ENCODE peak calls at places on chromosomes 13 and 19, in five cellular contexts. L is dorsolateral prefrontal cortex, S is DND-41, B is Karpas-422, K is fibroblast of the aortic adventitia. Z is an unnamed sample.
A peak's percentile ranks its signal among the peaks of the same experiment; 100 is the strongest.

GRCh38 chr19:4669723-4670480 is at the start of gene MYDGF:
- DNase-seq in B (peak; percentile 97), S (peak; percentile 94), K (peak; percentile 83), L (peak; percentile 91), Z (peak; percentile 78)

GRCh38 chr13:29556742-29557141 is 38.7 kb downstream of the SLC7A1 start:
- DNase-seq in K (no peak), B (no peak), L (no peak), S (no peak), Z (no peak)

GRCh38 chr13:20873348-20873747 is 29.2 kb downstream of the XPO4 start:
- DNase-seq in B (no peak), S (no peak), L (no peak), K (peak; percentile 63), Z (no peak)

GRCh38 chr19:29967623-29968022 is 25.6 kb downstream of the URI1 start:
- DNase-seq in K (peak; percentile 53), S (no peak), L (no peak), B (no peak), Z (no peak)

GRCh38 chr19:3969435-3970312 is 1.2 kb downstream of the DAPK3 start:
- DNase-seq in S (no peak), L (peak; percentile 54), B (no peak), K (peak; percentile 78), Z (no peak)

GRCh38 chr13:98970293-98970692 is 7.6 kb downstream of the DOCK9 start:
- DNase-seq in B (no peak), S (no peak), K (peak; percentile 7), L (no peak), Z (no peak)

GRCh38 chr19:4878491-4878968 is 11.1 kb upstream of the PLIN3 start:
- DNase-seq in S (peak; percentile 93), B (no peak), L (peak; percentile 38), K (no peak), Z (peak; percentile 86)

GRCh38 chr19:16368385-16369305 is 44.0 kb downstream of the KLF2 start:
- DNase-seq in L (no peak), S (peak; percentile 60), K (no peak), B (no peak), Z (peak; percentile 71)

GRCh38 chr19:35344511-35345031 is 3.1 kb upstream of the FFAR1 start:
- DNase-seq in S (no peak), B (peak; percentile 24), K (no peak), L (no peak), Z (no peak)

GRCh38 chr13:22175815-22176214 is 504.9 kb downstream of the FGF9 start:
- DNase-seq in S (no peak), B (peak; percentile 42), K (no peak), L (no peak), Z (no peak)

GRCh38 chr13:22176968-22177545 is 506.2 kb downstream of the FGF9 start:
- DNase-seq in B (no peak), S (no peak), K (no peak), L (no peak), Z (no peak)

GRCh38 chr13:22175211-22175610 is 504.3 kb downstream of the FGF9 start:
- DNase-seq in B (peak; percentile 52), L (no peak), S (no peak), K (no peak), Z (peak; percentile 3)

GRCh38 chr13:22173605-22174004 is 502.7 kb downstream of the FGF9 start:
- DNase-seq in S (no peak), L (no peak), B (no peak), K (peak; percentile 33), Z (no peak)

GRCh38 chr13:22178878-22179277 is 508.0 kb downstream of the FGF9 start:
- DNase-seq in K (no peak), S (no peak), B (no peak), L (no peak), Z (no peak)
- H3K4me3 ChIP-seq in K (no peak overlapping the region), S (no peak overlapping the region), B (no peak overlapping the region), L (no peak overlapping the region), Z (no peak overlapping the region)

GRCh38 chr19:719081-719512 is 10.4 kb downstream of the PALM start:
- DNase-seq in S (no peak), K (peak; percentile 80), L (peak; percentile 55), B (no peak), Z (no peak)
- H3K4me3 ChIP-seq in S (no peak overlapping the region), K (peak overlapping the region; percentile 17), L (peak overlapping the region; percentile 52), B (no peak overlapping the region), Z (no peak overlapping the region)

GRCh38 chr13:102793583-102794355 is 5.0 kb downstream of the POGLUT2 start:
- DNase-seq in L (no peak), B (no peak), S (no peak), K (no peak), Z (no peak)
- H3K4me3 ChIP-seq in L (no peak overlapping the region), B (no peak overlapping the region), S (no peak overlapping the region), K (no peak overlapping the region), Z (no peak overlapping the region)

GRCh38 chr13:48120246-48120645 is 25.3 kb upstream of the MED4 start:
- DNase-seq in S (no peak), B (no peak), L (no peak), K (no peak), Z (no peak)

GRCh38 chr13:48121733-48122132 is 26.8 kb upstream of the MED4 start:
- DNase-seq in L (no peak), B (no peak), S (no peak), K (peak; percentile 41), Z (no peak)

GRCh38 chr13:48126944-48127814 is 32.3 kb upstream of the MED4 start:
- DNase-seq in K (peak; percentile 90), B (peak; percentile 83), S (peak; percentile 56), L (no peak), Z (peak; percentile 82)

GRCh38 chr13:48123827-48124226 is 28.9 kb upstream of the MED4 start:
- DNase-seq in B (no peak), S (no peak), L (no peak), K (no peak), Z (no peak)

DNA sequence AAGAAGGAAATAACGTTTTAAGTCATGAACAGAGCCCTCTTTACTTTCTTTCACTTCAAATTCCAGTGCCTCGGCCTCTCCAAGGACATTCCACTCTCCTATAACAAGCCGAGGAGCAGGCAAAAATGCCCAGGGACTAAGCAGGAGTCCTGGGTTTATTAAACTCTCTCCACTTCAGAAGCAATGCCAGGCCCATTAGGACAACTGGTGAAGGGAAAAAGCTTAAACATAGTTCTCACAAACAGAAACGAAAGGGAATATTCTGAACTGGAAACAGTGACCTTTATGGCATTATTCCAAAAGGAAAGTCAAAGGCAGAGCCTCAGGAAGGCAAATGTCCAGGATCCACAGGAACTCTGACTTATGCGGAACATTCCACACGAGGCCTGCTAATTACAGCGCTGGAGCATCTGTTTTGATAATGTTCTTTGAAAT is 30.9 kb upstream of the MED4 start:
- DNase-seq in K (peak; percentile 74), B (no peak), S (no peak), L (no peak), Z (no peak)
- H3K4me3 ChIP-seq in K (no peak overlapping the region), B (no peak overlapping the region), S (no peak overlapping the region), L (no peak overlapping the region), Z (no peak overlapping the region)

GRCh38 chr19:14582894-14583340 is at the start of gene CLEC17A:
- DNase-seq in S (no peak), B (peak; percentile 91), K (no peak), L (no peak), Z (no peak)
- H3K4me3 ChIP-seq in S (no peak within 1 kb of the TSS), B (peak within 1 kb of the TSS; percentile 51), K (no peak within 1 kb of the TSS), L (no peak within 1 kb of the TSS), Z (no peak within 1 kb of the TSS)

GRCh38 chr13:32019612-32020233 is 11.9 kb upstream of the FRY start:
- DNase-seq in K (peak; percentile 87), S (peak; percentile 41), L (peak; percentile 35), B (peak; percentile 76), Z (peak; percentile 55)
- H3K4me3 ChIP-seq in K (no peak overlapping the region), S (no peak overlapping the region), L (no peak overlapping the region), B (no peak overlapping the region), Z (no peak overlapping the region)

DNA sequence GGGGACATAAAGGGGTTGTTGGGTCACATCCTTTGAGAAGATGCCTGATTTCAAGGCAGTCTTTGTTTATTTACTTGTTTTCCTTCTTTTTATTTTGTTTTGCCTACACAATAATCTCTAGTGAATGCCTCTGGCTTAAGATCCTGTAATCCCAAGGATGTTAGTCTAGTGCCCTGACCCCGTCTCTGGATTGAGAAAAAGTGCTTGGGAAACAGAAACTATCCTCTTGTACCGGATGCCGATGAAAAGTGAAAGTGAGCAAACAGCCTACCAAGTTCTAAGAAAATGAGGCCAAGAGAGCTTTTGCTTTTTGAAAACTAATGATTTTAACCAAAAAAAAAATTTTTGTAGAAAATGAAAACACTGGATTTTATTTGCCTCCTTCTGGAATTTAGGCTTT is 42.1 kb upstream of the C1QTNF9 start:
- DNase-seq in S (peak; percentile 29), K (peak; percentile 65), B (no peak), L (no peak), Z (peak; percentile 28)
- H3K4me3 ChIP-seq in S (peak overlapping the region; percentile 44), K (peak overlapping the region; percentile 48), B (no peak overlapping the region), L (no peak overlapping the region), Z (peak overlapping the region; percentile 36)

GRCh38 chr13:86681223-86681622 is 882.0 kb upstream of the SLITRK6 start:
- DNase-seq in B (no peak), S (no peak), K (no peak), L (no peak), Z (no peak)
- H3K4me3 ChIP-seq in B (no peak overlapping the region), S (no peak overlapping the region), K (no peak overlapping the region), L (no peak overlapping the region), Z (no peak overlapping the region)

GRCh38 chr13:102400619-102401125 is 1.2 kb downstream of the FGF14 start:
- DNase-seq in L (peak; percentile 58), K (peak; percentile 3), S (no peak), B (no peak), Z (no peak)
- H3K4me3 ChIP-seq in L (peak overlapping the region; percentile 64), K (peak overlapping the region; percentile 53), S (no peak overlapping the region), B (no peak overlapping the region), Z (peak overlapping the region; percentile 18)

Z was measured in Jurkat, Clone E6-1.